ENCODE peak calls at places on chromosomes 6 and 20, in six cellular contexts. One of them, this sample, is unnamed. For H3K36me3, the result is how much of the 10 kb centered on the place peaks cover.

GRCh38 chr6:33298773-33299236 is at the start of gene RGL2:
- DNase-seq in endothelial cell of umbilical vein: no peak
- DNase-seq in adrenal gland: peak
- DNase-seq in BJ: no peak
- DNase-seq in brain microvascular endothelial cell: no peak
- DNase-seq in cardiac muscle cell: peak
- DNase-seq in this sample: no peak

GRCh38 chr6:139371421-139372253 is 2.8 kb downstream of the CITED2 start:
- DNase-seq in endothelial cell of umbilical vein: peak
- DNase-seq in adrenal gland: no peak
- DNase-seq in BJ: no peak
- DNase-seq in brain microvascular endothelial cell: no peak
- DNase-seq in cardiac muscle cell: peak
- DNase-seq in this sample: no peak

GRCh38 chr6:33828764-33829731 is 25.2 kb upstream of the MLN start:
- DNase-seq in endothelial cell of umbilical vein: no peak
- DNase-seq in adrenal gland: no peak
- DNase-seq in BJ: no peak
- DNase-seq in brain microvascular endothelial cell: no peak
- DNase-seq in cardiac muscle cell: peak
- DNase-seq in this sample: no peak

GRCh38 chr6:50832912-50833311 is 14.2 kb downstream of the TFAP2B start:
- DNase-seq in endothelial cell of umbilical vein: no peak
- DNase-seq in adrenal gland: no peak
- DNase-seq in BJ: no peak
- DNase-seq in brain microvascular endothelial cell: no peak
- DNase-seq in cardiac muscle cell: no peak
- DNase-seq in this sample: no peak

GRCh38 chr6:135578976-135579375 is 81.4 kb upstream of the AHI1 start:
- DNase-seq in endothelial cell of umbilical vein: no peak
- DNase-seq in adrenal gland: no peak
- DNase-seq in BJ: no peak
- DNase-seq in brain microvascular endothelial cell: no peak
- DNase-seq in cardiac muscle cell: no peak
- DNase-seq in this sample: no peak

GRCh38 chr6:1606533-1607235 is 3.0 kb upstream of the FOXC1 start:
- DNase-seq in endothelial cell of umbilical vein: no peak
- DNase-seq in adrenal gland: no peak
- DNase-seq in BJ: no peak
- DNase-seq in brain microvascular endothelial cell: no peak
- DNase-seq in cardiac muscle cell: no peak
- DNase-seq in this sample: peak

GRCh38 chr20:42419814-42420532 is 769.7 kb downstream of the PTPRT start:
- DNase-seq in endothelial cell of umbilical vein: no peak
- DNase-seq in adrenal gland: no peak
- DNase-seq in BJ: no peak
- DNase-seq in brain microvascular endothelial cell: no peak
- DNase-seq in cardiac muscle cell: no peak
- DNase-seq in this sample: no peak

GRCh38 chr20:53867741-53868351 is 202.5 kb downstream of the BCAS1 start:
- DNase-seq in endothelial cell of umbilical vein: no peak
- DNase-seq in adrenal gland: no peak
- DNase-seq in BJ: no peak
- DNase-seq in brain microvascular endothelial cell: no peak
- DNase-seq in cardiac muscle cell: no peak
- DNase-seq in this sample: no peak

GRCh38 chr20:35630636-35631035 is 15.0 kb downstream of the SPAG4 start:
- DNase-seq in endothelial cell of umbilical vein: no peak
- DNase-seq in adrenal gland: no peak
- DNase-seq in BJ: no peak
- DNase-seq in brain microvascular endothelial cell: no peak
- DNase-seq in cardiac muscle cell: no peak
- DNase-seq in this sample: no peak

GRCh38 chr6:170057961-170058877 is 232.7 kb downstream of the DLL1 start:
- DNase-seq in endothelial cell of umbilical vein: no peak
- DNase-seq in adrenal gland: no peak
- DNase-seq in BJ: no peak
- DNase-seq in brain microvascular endothelial cell: no peak
- DNase-seq in cardiac muscle cell: no peak
- DNase-seq in this sample: no peak

GRCh38 chr6:138818496-138819194 is 22.8 kb downstream of the ECT2L start:
- DNase-seq in endothelial cell of umbilical vein: peak
- DNase-seq in adrenal gland: peak
- DNase-seq in BJ: no peak
- DNase-seq in brain microvascular endothelial cell: no peak
- DNase-seq in cardiac muscle cell: no peak
- DNase-seq in this sample: no peak

GRCh38 chr20:5039255-5039657 is 37.9 kb upstream of the SLC23A2 start:
- DNase-seq in endothelial cell of umbilical vein: no peak
- DNase-seq in adrenal gland: no peak
- DNase-seq in BJ: no peak
- DNase-seq in brain microvascular endothelial cell: no peak
- DNase-seq in cardiac muscle cell: no peak
- DNase-seq in this sample: no peak

GRCh38 chr6:148709577-148709976 is 37.3 kb upstream of the UST start:
- DNase-seq in endothelial cell of umbilical vein: no peak
- DNase-seq in adrenal gland: no peak
- DNase-seq in BJ: no peak
- DNase-seq in brain microvascular endothelial cell: no peak
- DNase-seq in cardiac muscle cell: no peak
- DNase-seq in this sample: no peak

GRCh38 chr6:136235233-136235564 is 14.9 kb downstream of the MTFR2 start:
- DNase-seq in endothelial cell of umbilical vein: peak
- DNase-seq in adrenal gland: no peak
- DNase-seq in BJ: no peak
- DNase-seq in brain microvascular endothelial cell: peak
- DNase-seq in cardiac muscle cell: no peak
- DNase-seq in this sample: no peak

GRCh38 chr6:108166664-108167448 is 1.0 kb downstream of the NR2E1 start:
- DNase-seq in endothelial cell of umbilical vein: no peak
- DNase-seq in adrenal gland: no peak
- DNase-seq in BJ: no peak
- DNase-seq in brain microvascular endothelial cell: no peak
- DNase-seq in cardiac muscle cell: no peak
- DNase-seq in this sample: no peak

GRCh38 chr6:135535989-135536414 is 38.5 kb upstream of the AHI1 start:
- DNase-seq in endothelial cell of umbilical vein: peak
- DNase-seq in adrenal gland: peak
- DNase-seq in BJ: peak
- DNase-seq in brain microvascular endothelial cell: peak
- DNase-seq in cardiac muscle cell: peak
- DNase-seq in this sample: peak

GRCh38 chr6:52641388-52641787 is 29.5 kb upstream of the TMEM14A start:
- DNase-seq in endothelial cell of umbilical vein: no peak
- DNase-seq in adrenal gland: no peak
- DNase-seq in BJ: no peak
- DNase-seq in brain microvascular endothelial cell: no peak
- DNase-seq in cardiac muscle cell: no peak
- DNase-seq in this sample: no peak

GRCh38 chr6:158655569-158656450 is 6.0 kb downstream of the SYTL3 start:
- DNase-seq in endothelial cell of umbilical vein: no peak
- DNase-seq in adrenal gland: no peak
- DNase-seq in BJ: no peak
- DNase-seq in brain microvascular endothelial cell: no peak
- DNase-seq in cardiac muscle cell: peak
- DNase-seq in this sample: no peak

GRCh38 chr6:85680388-85680787 is 37.7 kb upstream of the SYNCRIP start:
- DNase-seq in endothelial cell of umbilical vein: no peak
- DNase-seq in adrenal gland: no peak
- DNase-seq in BJ: no peak
- DNase-seq in brain microvascular endothelial cell: no peak
- DNase-seq in cardiac muscle cell: no peak
- DNase-seq in this sample: no peak

GRCh38 chr20:25246182-25246943 is 1.5 kb upstream of the PYGB start:
- DNase-seq in endothelial cell of umbilical vein: no peak
- DNase-seq in adrenal gland: no peak
- DNase-seq in BJ: no peak
- DNase-seq in brain microvascular endothelial cell: no peak
- DNase-seq in cardiac muscle cell: no peak
- DNase-seq in this sample: no peak

GRCh38 chr6:108728826-108729225 is 119.4 kb upstream of the ARMC2 start:
- DNase-seq in endothelial cell of umbilical vein: no peak
- DNase-seq in adrenal gland: no peak
- DNase-seq in BJ: no peak
- DNase-seq in brain microvascular endothelial cell: no peak
- DNase-seq in cardiac muscle cell: no peak
- DNase-seq in this sample: no peak

GRCh38 chr6:35059606-35060355 is 81.4 kb downstream of the TCP11 start:
- DNase-seq in endothelial cell of umbilical vein: no peak
- DNase-seq in adrenal gland: no peak
- DNase-seq in BJ: no peak
- DNase-seq in brain microvascular endothelial cell: no peak
- DNase-seq in cardiac muscle cell: no peak
- DNase-seq in this sample: no peak
- H3K36me3 ChIP-seq in endothelial cell of umbilical vein: under half
- H3K36me3 ChIP-seq in adrenal gland: under half
- H3K36me3 ChIP-seq in BJ: under half
- H3K36me3 ChIP-seq in brain microvascular endothelial cell: under half
- H3K36me3 ChIP-seq in cardiac muscle cell: under half
- H3K36me3 ChIP-seq in this sample: under half

GRCh38 chr6:106155219-106155830 is 69.2 kb downstream of the PRDM1 start:
- DNase-seq in endothelial cell of umbilical vein: no peak
- DNase-seq in adrenal gland: no peak
- DNase-seq in BJ: peak
- DNase-seq in brain microvascular endothelial cell: no peak
- DNase-seq in cardiac muscle cell: no peak
- DNase-seq in this sample: no peak
- H3K36me3 ChIP-seq in endothelial cell of umbilical vein: under half
- H3K36me3 ChIP-seq in adrenal gland: under half
- H3K36me3 ChIP-seq in BJ: under half
- H3K36me3 ChIP-seq in brain microvascular endothelial cell: under half
- H3K36me3 ChIP-seq in cardiac muscle cell: under half
- H3K36me3 ChIP-seq in this sample: under half

GRCh38 chr20:63205896-63206295 is 10.0 kb downstream of the YTHDF1 start:
- DNase-seq in endothelial cell of umbilical vein: no peak
- DNase-seq in adrenal gland: no peak
- DNase-seq in BJ: no peak
- DNase-seq in brain microvascular endothelial cell: no peak
- DNase-seq in cardiac muscle cell: no peak
- DNase-seq in this sample: no peak
- H3K36me3 ChIP-seq in endothelial cell of umbilical vein: under half
- H3K36me3 ChIP-seq in adrenal gland: under half
- H3K36me3 ChIP-seq in BJ: under half
- H3K36me3 ChIP-seq in brain microvascular endothelial cell: half or more
- H3K36me3 ChIP-seq in cardiac muscle cell: under half
- H3K36me3 ChIP-seq in this sample: half or more

GRCh38 chr20:45948742-45949541 is 14.5 kb downstream of the PCIF1 start:
- DNase-seq in endothelial cell of umbilical vein: no peak
- DNase-seq in adrenal gland: no peak
- DNase-seq in BJ: no peak
- DNase-seq in brain microvascular endothelial cell: no peak
- DNase-seq in cardiac muscle cell: no peak
- DNase-seq in this sample: no peak

GRCh38 chr20:45948261-45948733 is 13.8 kb downstream of the PCIF1 start:
- DNase-seq in endothelial cell of umbilical vein: no peak
- DNase-seq in adrenal gland: no peak
- DNase-seq in BJ: no peak
- DNase-seq in brain microvascular endothelial cell: no peak
- DNase-seq in cardiac muscle cell: no peak
- DNase-seq in this sample: no peak

GRCh38 chr20:45946149-45946970 is 11.9 kb downstream of the PCIF1 start:
- DNase-seq in endothelial cell of umbilical vein: no peak
- DNase-seq in adrenal gland: peak
- DNase-seq in BJ: no peak
- DNase-seq in brain microvascular endothelial cell: peak
- DNase-seq in cardiac muscle cell: peak
- DNase-seq in this sample: no peak

GRCh38 chr20:45945678-45946148 is 11.2 kb downstream of the PCIF1 start:
- DNase-seq in endothelial cell of umbilical vein: no peak
- DNase-seq in adrenal gland: peak
- DNase-seq in BJ: no peak
- DNase-seq in brain microvascular endothelial cell: peak
- DNase-seq in cardiac muscle cell: no peak
- DNase-seq in this sample: no peak

DNA sequence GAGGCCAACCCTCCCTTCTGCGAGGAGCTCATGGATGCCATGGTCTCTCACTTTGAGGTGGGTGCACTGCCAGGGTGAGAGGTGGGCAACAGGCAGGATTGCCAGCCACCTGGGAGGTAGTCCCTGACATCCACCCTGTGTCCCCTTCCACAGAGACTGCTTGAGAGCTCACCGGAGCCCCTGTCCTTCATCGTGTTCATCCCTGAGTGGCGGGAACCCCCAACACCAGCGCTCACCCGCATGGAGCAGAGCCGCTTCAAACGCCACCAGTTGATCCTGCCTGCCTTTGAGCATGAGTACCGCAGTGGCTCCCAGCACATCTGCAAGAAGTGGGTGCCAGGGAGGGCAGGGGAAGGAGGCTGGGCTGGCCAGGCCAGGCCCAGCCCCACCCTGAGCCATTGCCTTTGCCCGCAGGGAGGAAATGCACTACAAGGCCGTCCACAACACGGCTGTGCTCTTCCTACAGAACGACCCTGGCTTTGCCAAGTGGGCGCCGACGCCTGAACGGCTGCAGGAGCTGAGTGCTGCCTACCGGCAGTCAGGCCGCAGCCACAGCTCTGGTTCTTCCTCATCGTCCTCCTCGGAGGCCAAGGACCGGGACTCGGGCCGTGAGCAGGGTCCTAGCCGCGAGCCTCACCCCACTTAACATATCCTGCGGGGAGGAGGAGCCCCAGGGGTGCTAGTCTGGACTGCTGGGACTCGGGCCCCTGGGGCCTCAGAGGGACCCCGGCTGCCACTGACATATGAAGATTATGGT is 12.8 kb downstream of the PCIF1 start:
- DNase-seq in endothelial cell of umbilical vein: no peak
- DNase-seq in adrenal gland: peak
- DNase-seq in BJ: no peak
- DNase-seq in brain microvascular endothelial cell: no peak
- DNase-seq in cardiac muscle cell: no peak
- DNase-seq in this sample: no peak
- H3K36me3 ChIP-seq in endothelial cell of umbilical vein: under half
- H3K36me3 ChIP-seq in adrenal gland: under half
- H3K36me3 ChIP-seq in BJ: half or more
- H3K36me3 ChIP-seq in brain microvascular endothelial cell: half or more
- H3K36me3 ChIP-seq in cardiac muscle cell: half or more
- H3K36me3 ChIP-seq in this sample: half or more

GRCh38 chr6:160079686-160080043 is 42.0 kb upstream of the SLC22A1 start:
- DNase-seq in endothelial cell of umbilical vein: no peak
- DNase-seq in adrenal gland: no peak
- DNase-seq in BJ: no peak
- DNase-seq in brain microvascular endothelial cell: no peak
- DNase-seq in cardiac muscle cell: no peak
- DNase-seq in this sample: no peak
- H3K36me3 ChIP-seq in endothelial cell of umbilical vein: under half
- H3K36me3 ChIP-seq in adrenal gland: under half
- H3K36me3 ChIP-seq in BJ: under half
- H3K36me3 ChIP-seq in brain microvascular endothelial cell: half or more
- H3K36me3 ChIP-seq in cardiac muscle cell: under half
- H3K36me3 ChIP-seq in this sample: half or more

DNA sequence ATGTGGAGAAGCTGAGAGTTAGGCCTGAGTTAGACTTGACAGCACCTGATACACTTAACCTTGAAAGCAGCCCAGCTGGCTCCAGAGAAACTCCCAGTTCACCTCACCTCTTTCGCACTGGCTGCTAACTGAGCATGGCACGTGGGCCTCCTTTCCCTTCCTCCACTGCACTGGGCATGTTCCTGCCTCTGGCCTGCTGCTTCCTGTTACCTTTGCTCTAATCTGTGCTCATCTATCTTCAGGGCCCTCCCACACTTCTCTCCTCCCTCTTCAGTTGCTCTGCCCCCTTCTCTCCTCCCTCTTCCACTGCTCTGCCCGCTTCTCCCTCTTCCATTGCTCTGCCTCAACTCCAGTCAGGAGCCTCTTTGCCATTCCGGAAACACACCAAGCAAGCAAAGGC is 13.7 kb upstream of the UBE2V1 start:
- DNase-seq in endothelial cell of umbilical vein: no peak
- DNase-seq in adrenal gland: peak
- DNase-seq in BJ: no peak
- DNase-seq in brain microvascular endothelial cell: no peak
- DNase-seq in cardiac muscle cell: no peak
- DNase-seq in this sample: no peak
- H3K36me3 ChIP-seq in endothelial cell of umbilical vein: under half
- H3K36me3 ChIP-seq in adrenal gland: under half
- H3K36me3 ChIP-seq in BJ: under half
- H3K36me3 ChIP-seq in brain microvascular endothelial cell: half or more
- H3K36me3 ChIP-seq in cardiac muscle cell: under half
- H3K36me3 ChIP-seq in this sample: under half